ENCODE peak calls at places on chromosomes 3 and 15, in nine cellular contexts. One of them, this sample, is unnamed.

GRCh38 chr15:58447244-58448010 is 15.6 kb downstream of the LIPC start:
- DNase-seq in Peyer's patch: no peak
- DNase-seq in uterus: no peak
- DNase-seq in heart right ventricle: no peak
- DNase-seq in psoas muscle: no peak
- DNase-seq in fibroblast of pulmonary artery: peak; percentile 92
- DNase-seq in left lung: no peak
- DNase-seq in fibroblast of mammary gland: peak; percentile 82
- DNase-seq in kidney: no peak
- DNase-seq in this sample: peak; percentile 11

GRCh38 chr3:66392512-66392911 is 108.3 kb downstream of the LRIG1 start:
- DNase-seq in Peyer's patch: no peak
- DNase-seq in uterus: no peak
- DNase-seq in heart right ventricle: no peak
- DNase-seq in psoas muscle: no peak
- DNase-seq in fibroblast of pulmonary artery: no peak
- DNase-seq in left lung: peak; percentile 7
- DNase-seq in fibroblast of mammary gland: no peak
- DNase-seq in kidney: no peak
- DNase-seq in this sample: no peak

GRCh38 chr15:77659350-77660321 is 26.9 kb upstream of the LINGO1 start:
- DNase-seq in Peyer's patch: peak; percentile 64
- DNase-seq in uterus: no peak
- DNase-seq in heart right ventricle: peak; percentile 35
- DNase-seq in psoas muscle: peak; percentile 41
- DNase-seq in fibroblast of pulmonary artery: peak; percentile 50
- DNase-seq in left lung: no peak
- DNase-seq in fibroblast of mammary gland: peak; percentile 55
- DNase-seq in kidney: no peak
- DNase-seq in this sample: peak; percentile 92

GRCh38 chr15:100049483-100049882 is 292.3 kb downstream of the ADAMTS17 start:
- DNase-seq in Peyer's patch: no peak
- DNase-seq in uterus: no peak
- DNase-seq in heart right ventricle: no peak
- DNase-seq in psoas muscle: no peak
- DNase-seq in fibroblast of pulmonary artery: no peak
- DNase-seq in left lung: no peak
- DNase-seq in fibroblast of mammary gland: no peak
- DNase-seq in kidney: no peak
- DNase-seq in this sample: no peak

GRCh38 chr15:100114100-100114499 is 227.7 kb downstream of the ADAMTS17 start:
- DNase-seq in Peyer's patch: peak; percentile 56
- DNase-seq in uterus: peak; percentile 76
- DNase-seq in heart right ventricle: peak; percentile 88
- DNase-seq in psoas muscle: peak; percentile 45
- DNase-seq in fibroblast of pulmonary artery: peak; percentile 96
- DNase-seq in left lung: no peak
- DNase-seq in fibroblast of mammary gland: peak; percentile 79
- DNase-seq in kidney: no peak
- DNase-seq in this sample: no peak

GRCh38 chr3:172143739-172144497 is 104.5 kb downstream of the FNDC3B start:
- DNase-seq in Peyer's patch: no peak
- DNase-seq in uterus: no peak
- DNase-seq in heart right ventricle: no peak
- DNase-seq in psoas muscle: no peak
- DNase-seq in fibroblast of pulmonary artery: no peak
- DNase-seq in left lung: no peak
- DNase-seq in fibroblast of mammary gland: no peak
- DNase-seq in kidney: no peak
- DNase-seq in this sample: no peak

GRCh38 chr3:128152419-128153155 is 694 bp upstream of the EEFSEC start:
- DNase-seq in Peyer's patch: no peak
- DNase-seq in uterus: no peak
- DNase-seq in heart right ventricle: no peak
- DNase-seq in psoas muscle: no peak
- DNase-seq in fibroblast of pulmonary artery: peak; percentile 72
- DNase-seq in left lung: no peak
- DNase-seq in fibroblast of mammary gland: peak; percentile 77
- DNase-seq in kidney: no peak
- DNase-seq in this sample: peak; percentile 86

GRCh38 chr3:67654099-67654831 is at the start of gene SUCLG2:
- DNase-seq in Peyer's patch: peak; percentile 96
- DNase-seq in uterus: peak; percentile 89
- DNase-seq in heart right ventricle: peak; percentile 94
- DNase-seq in psoas muscle: peak; percentile 93
- DNase-seq in fibroblast of pulmonary artery: peak; percentile 83
- DNase-seq in left lung: peak; percentile 96
- DNase-seq in fibroblast of mammary gland: peak; percentile 79
- DNase-seq in kidney: peak; percentile 98
- DNase-seq in this sample: peak; percentile 73

GRCh38 chr15:58114812-58115211 is 23.4 kb upstream of the AQP9 start:
- DNase-seq in Peyer's patch: no peak
- DNase-seq in uterus: no peak
- DNase-seq in heart right ventricle: no peak
- DNase-seq in psoas muscle: no peak
- DNase-seq in fibroblast of pulmonary artery: no peak
- DNase-seq in left lung: no peak
- DNase-seq in fibroblast of mammary gland: peak; percentile 13
- DNase-seq in kidney: no peak
- DNase-seq in this sample: no peak

DNA sequence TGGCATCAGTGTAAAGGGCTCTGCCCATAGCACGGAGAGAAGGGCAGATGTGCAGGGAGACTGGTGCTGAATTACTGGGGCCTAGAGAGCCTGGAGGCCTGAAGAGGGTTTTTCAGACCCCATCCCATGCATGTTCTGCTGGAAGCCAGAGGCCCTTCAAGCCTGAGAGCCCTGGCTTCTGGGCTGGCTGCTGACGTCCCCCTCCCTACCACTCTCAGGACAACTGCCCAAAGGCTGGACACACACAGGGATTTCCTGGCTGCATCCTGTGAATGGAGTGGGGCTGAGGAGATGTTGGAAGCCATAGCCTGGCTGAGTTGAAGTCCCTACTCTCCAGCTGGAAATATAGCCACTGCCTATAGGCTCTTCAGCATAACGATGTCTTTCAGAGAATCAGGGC is 16.9 kb upstream of the DOCK3 start:
- DNase-seq in Peyer's patch: no peak
- DNase-seq in uterus: no peak
- DNase-seq in heart right ventricle: no peak
- DNase-seq in psoas muscle: no peak
- DNase-seq in fibroblast of pulmonary artery: no peak
- DNase-seq in left lung: no peak
- DNase-seq in fibroblast of mammary gland: no peak
- DNase-seq in kidney: no peak
- DNase-seq in this sample: no peak
- TF ChIP-seq CTCF in Peyer's patch: no peak
- TF ChIP-seq CTCF in uterus: no peak
- TF ChIP-seq CTCF in heart right ventricle: no peak
- TF ChIP-seq CTCF in psoas muscle: no peak
- TF ChIP-seq CTCF in fibroblast of pulmonary artery: no peak
- TF ChIP-seq CTCF in left lung: no peak
- TF ChIP-seq CTCF in fibroblast of mammary gland: no peak
- TF ChIP-seq CTCF in kidney: no peak
- TF ChIP-seq CTCF in this sample: no peak

GRCh38 chr15:89052474-89052873 is 35.8 kb upstream of the ABHD2 start:
- DNase-seq in Peyer's patch: no peak
- DNase-seq in uterus: no peak
- DNase-seq in heart right ventricle: no peak
- DNase-seq in psoas muscle: no peak
- DNase-seq in fibroblast of pulmonary artery: peak; percentile 91
- DNase-seq in left lung: no peak
- DNase-seq in fibroblast of mammary gland: peak; percentile 99
- DNase-seq in kidney: no peak
- DNase-seq in this sample: no peak
- H3K4me3 ChIP-seq in Peyer's patch: no peak overlapping the region
- H3K4me3 ChIP-seq in uterus: no peak overlapping the region
- H3K4me3 ChIP-seq in heart right ventricle: no peak overlapping the region
- H3K4me3 ChIP-seq in psoas muscle: no peak overlapping the region
- H3K4me3 ChIP-seq in fibroblast of pulmonary artery: no peak overlapping the region
- H3K4me3 ChIP-seq in left lung: no peak overlapping the region
- H3K4me3 ChIP-seq in fibroblast of mammary gland: no peak overlapping the region
- H3K4me3 ChIP-seq in kidney: no peak overlapping the region
- H3K4me3 ChIP-seq in this sample: no peak overlapping the region

GRCh38 chr3:140736863-140737460 is 59.1 kb downstream of the TRIM42 start:
- DNase-seq in Peyer's patch: no peak
- DNase-seq in uterus: peak; percentile 31
- DNase-seq in heart right ventricle: peak; percentile 40
- DNase-seq in psoas muscle: peak; percentile 39
- DNase-seq in fibroblast of pulmonary artery: peak; percentile 35
- DNase-seq in left lung: no peak
- DNase-seq in fibroblast of mammary gland: peak; percentile 65
- DNase-seq in kidney: peak; percentile 81
- DNase-seq in this sample: peak; percentile 76
- TF ChIP-seq CTCF in Peyer's patch: no peak
- TF ChIP-seq CTCF in uterus: peak; percentile 31
- TF ChIP-seq CTCF in heart right ventricle: peak; percentile 61
- TF ChIP-seq CTCF in psoas muscle: peak; percentile 45
- TF ChIP-seq CTCF in fibroblast of pulmonary artery: peak; percentile 30
- TF ChIP-seq CTCF in left lung: peak; percentile 30
- TF ChIP-seq CTCF in fibroblast of mammary gland: peak; percentile 61
- TF ChIP-seq CTCF in kidney: peak; percentile 59
- TF ChIP-seq CTCF in this sample: peak; percentile 63

DNA sequence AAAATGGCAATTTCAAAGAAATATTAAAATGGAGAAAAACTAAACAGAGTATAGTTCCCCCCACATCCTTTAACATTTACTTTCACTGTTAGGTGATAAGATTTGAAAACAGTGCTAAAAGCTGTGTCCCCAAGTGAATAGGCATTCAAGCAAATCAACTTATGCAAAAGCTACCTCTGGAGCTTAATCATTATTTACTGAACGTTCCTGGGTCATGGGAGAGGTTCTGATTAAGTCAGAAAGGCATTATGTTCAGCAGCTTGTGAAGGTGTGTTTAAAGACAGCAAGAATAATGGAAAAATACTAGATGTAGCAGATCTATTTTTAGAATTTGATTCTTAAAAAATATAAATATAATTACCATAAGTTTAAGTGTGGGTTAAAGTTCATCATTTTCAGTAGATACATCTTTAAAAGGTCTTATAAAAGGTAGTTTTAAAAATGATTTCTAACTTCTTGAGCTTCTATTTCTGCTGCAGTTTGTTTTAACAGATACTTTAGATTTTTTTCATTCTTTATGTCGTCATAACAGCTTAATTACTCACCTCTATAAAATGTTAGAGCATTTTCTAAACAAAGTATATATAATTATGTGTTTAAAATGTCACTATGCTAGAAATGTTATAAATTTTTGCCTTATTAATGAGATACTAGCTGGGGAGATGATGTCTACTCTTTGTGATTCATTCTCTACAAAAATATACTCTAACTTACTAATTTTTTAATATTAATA is 127.9 kb downstream of the MITF start:
- DNase-seq in Peyer's patch: no peak
- DNase-seq in uterus: no peak
- DNase-seq in heart right ventricle: no peak
- DNase-seq in psoas muscle: no peak
- DNase-seq in fibroblast of pulmonary artery: peak; percentile 6
- DNase-seq in left lung: no peak
- DNase-seq in fibroblast of mammary gland: peak; percentile 25
- DNase-seq in kidney: no peak
- DNase-seq in this sample: no peak
- H3K4me3 ChIP-seq in Peyer's patch: no peak overlapping the region
- H3K4me3 ChIP-seq in uterus: no peak overlapping the region
- H3K4me3 ChIP-seq in heart right ventricle: peak overlapping the region; percentile 49
- H3K4me3 ChIP-seq in psoas muscle: no peak overlapping the region
- H3K4me3 ChIP-seq in fibroblast of pulmonary artery: no peak overlapping the region
- H3K4me3 ChIP-seq in left lung: peak overlapping the region; percentile 7
- H3K4me3 ChIP-seq in fibroblast of mammary gland: no peak overlapping the region
- H3K4me3 ChIP-seq in kidney: peak overlapping the region; percentile 82
- H3K4me3 ChIP-seq in this sample: no peak overlapping the region

GRCh38 chr3:133379926-133380325 is 19.9 kb upstream of the BFSP2 start:
- DNase-seq in Peyer's patch: no peak
- DNase-seq in uterus: no peak
- DNase-seq in heart right ventricle: no peak
- DNase-seq in psoas muscle: no peak
- DNase-seq in fibroblast of pulmonary artery: no peak
- DNase-seq in left lung: peak; percentile 72
- DNase-seq in fibroblast of mammary gland: no peak
- DNase-seq in kidney: no peak
- DNase-seq in this sample: no peak

GRCh38 chr3:133380481-133381225 is 19.2 kb upstream of the BFSP2 start:
- DNase-seq in Peyer's patch: no peak
- DNase-seq in uterus: no peak
- DNase-seq in heart right ventricle: no peak
- DNase-seq in psoas muscle: no peak
- DNase-seq in fibroblast of pulmonary artery: no peak
- DNase-seq in left lung: peak; percentile 76
- DNase-seq in fibroblast of mammary gland: no peak
- DNase-seq in kidney: no peak
- DNase-seq in this sample: no peak

GRCh38 chr3:133374706-133375105 is 25.1 kb upstream of the BFSP2 start:
- DNase-seq in Peyer's patch: no peak
- DNase-seq in uterus: no peak
- DNase-seq in heart right ventricle: no peak
- DNase-seq in psoas muscle: no peak
- DNase-seq in fibroblast of pulmonary artery: peak; percentile 12
- DNase-seq in left lung: no peak
- DNase-seq in fibroblast of mammary gland: no peak
- DNase-seq in kidney: no peak
- DNase-seq in this sample: peak; percentile 64

GRCh38 chr3:133376805-133377204 is 23.1 kb upstream of the BFSP2 start:
- DNase-seq in Peyer's patch: no peak
- DNase-seq in uterus: no peak
- DNase-seq in heart right ventricle: no peak
- DNase-seq in psoas muscle: no peak
- DNase-seq in fibroblast of pulmonary artery: no peak
- DNase-seq in left lung: no peak
- DNase-seq in fibroblast of mammary gland: peak; percentile 8
- DNase-seq in kidney: no peak
- DNase-seq in this sample: peak; percentile 56

DNA sequence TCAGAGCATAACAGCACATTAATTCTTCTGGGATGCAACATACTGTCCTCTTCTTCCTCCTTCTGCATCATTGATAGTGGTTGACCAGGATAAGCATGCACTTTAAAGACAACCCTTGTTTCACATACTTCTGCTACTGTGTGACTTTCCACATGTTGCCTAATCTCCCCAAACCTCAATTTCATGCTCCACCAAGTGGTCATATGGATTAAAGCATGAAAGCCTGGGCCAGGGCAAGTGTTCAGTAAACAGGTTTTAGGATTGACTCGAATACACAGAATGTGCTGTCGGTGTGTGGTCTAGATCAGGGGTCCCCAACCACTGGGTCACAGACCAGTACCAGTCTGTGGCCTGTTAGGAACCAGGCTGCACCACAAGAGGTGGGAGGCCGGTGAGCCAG is 22.5 kb upstream of the BFSP2 start:
- DNase-seq in Peyer's patch: no peak
- DNase-seq in uterus: no peak
- DNase-seq in heart right ventricle: no peak
- DNase-seq in psoas muscle: no peak
- DNase-seq in fibroblast of pulmonary artery: peak; percentile 77
- DNase-seq in left lung: no peak
- DNase-seq in fibroblast of mammary gland: peak; percentile 52
- DNase-seq in kidney: no peak
- DNase-seq in this sample: peak; percentile 61
- TF ChIP-seq CTCF in Peyer's patch: no peak
- TF ChIP-seq CTCF in uterus: peak; percentile 12
- TF ChIP-seq CTCF in heart right ventricle: peak; percentile 43
- TF ChIP-seq CTCF in psoas muscle: peak; percentile 25
- TF ChIP-seq CTCF in fibroblast of pulmonary artery: peak; percentile 70
- TF ChIP-seq CTCF in left lung: peak; percentile 44
- TF ChIP-seq CTCF in fibroblast of mammary gland: peak; percentile 47
- TF ChIP-seq CTCF in kidney: peak; percentile 24
- TF ChIP-seq CTCF in this sample: peak; percentile 54